ENCODE peak calls at places on chromosome X, in four cellular contexts. One of them, this sample, is unnamed.

GRCh38 chrX:153925739-153926593 is at the start of gene ARHGAP4:
- DNase-seq in activated T-cell treated with anti-CD3 and anti-CD28 coated beads, Interleukin-2, amount 50 U/mL, for 72 hours: peak; percentile 72
- DNase-seq in ELF-1: no peak
- DNase-seq in stimulated activated naive CD4-positive, alpha-beta T cell: peak; percentile 28
- DNase-seq in this sample: no peak

GRCh38 chrX:38561126-38561868 is at the start of gene TSPAN7:
- DNase-seq in activated T-cell treated with anti-CD3 and anti-CD28 coated beads, Interleukin-2, amount 50 U/mL, for 72 hours: peak; percentile 82
- DNase-seq in ELF-1: peak; percentile 84
- DNase-seq in stimulated activated naive CD4-positive, alpha-beta T cell: peak; percentile 79
- DNase-seq in this sample: no peak

GRCh38 chrX:32871636-32872035 is 339.7 kb downstream of the DMD start:
- DNase-seq in activated T-cell treated with anti-CD3 and anti-CD28 coated beads, Interleukin-2, amount 50 U/mL, for 72 hours: no peak
- DNase-seq in ELF-1: no peak
- DNase-seq in stimulated activated naive CD4-positive, alpha-beta T cell: no peak
- DNase-seq in this sample: no peak

GRCh38 chrX:103372886-103373285 is 3.5 kb upstream of the BEX3 start:
- DNase-seq in activated T-cell treated with anti-CD3 and anti-CD28 coated beads, Interleukin-2, amount 50 U/mL, for 72 hours: no peak
- DNase-seq in ELF-1: no peak
- DNase-seq in stimulated activated naive CD4-positive, alpha-beta T cell: no peak
- DNase-seq in this sample: no peak

GRCh38 chrX:23435575-23435974 is 100.9 kb downstream of the PTCHD1 start:
- DNase-seq in activated T-cell treated with anti-CD3 and anti-CD28 coated beads, Interleukin-2, amount 50 U/mL, for 72 hours: no peak
- DNase-seq in ELF-1: no peak
- DNase-seq in stimulated activated naive CD4-positive, alpha-beta T cell: no peak
- DNase-seq in this sample: no peak

GRCh38 chrX:71256051-71256450 is 2.1 kb upstream of the ZMYM3 start:
- DNase-seq in activated T-cell treated with anti-CD3 and anti-CD28 coated beads, Interleukin-2, amount 50 U/mL, for 72 hours: no peak
- DNase-seq in ELF-1: no peak
- DNase-seq in stimulated activated naive CD4-positive, alpha-beta T cell: no peak
- DNase-seq in this sample: no peak

GRCh38 chrX:103586314-103586646 is 965 bp downstream of the TCEAL4 start:
- DNase-seq in activated T-cell treated with anti-CD3 and anti-CD28 coated beads, Interleukin-2, amount 50 U/mL, for 72 hours: no peak
- DNase-seq in ELF-1: no peak
- DNase-seq in stimulated activated naive CD4-positive, alpha-beta T cell: peak; percentile 0
- DNase-seq in this sample: no peak

GRCh38 chrX:19046343-19047215 is 62.7 kb upstream of the PHKA2 start:
- DNase-seq in activated T-cell treated with anti-CD3 and anti-CD28 coated beads, Interleukin-2, amount 50 U/mL, for 72 hours: no peak
- DNase-seq in ELF-1: no peak
- DNase-seq in stimulated activated naive CD4-positive, alpha-beta T cell: no peak
- DNase-seq in this sample: no peak

GRCh38 chrX:1486177-1486576 is 33.5 kb upstream of the ASMTL start:
- DNase-seq in activated T-cell treated with anti-CD3 and anti-CD28 coated beads, Interleukin-2, amount 50 U/mL, for 72 hours: no peak
- DNase-seq in ELF-1: no peak
- DNase-seq in stimulated activated naive CD4-positive, alpha-beta T cell: no peak
- DNase-seq in this sample: no peak

GRCh38 chrX:151030845-151031244 is 47.7 kb downstream of the HMGB3 start:
- DNase-seq in activated T-cell treated with anti-CD3 and anti-CD28 coated beads, Interleukin-2, amount 50 U/mL, for 72 hours: peak; percentile 7
- DNase-seq in ELF-1: no peak
- DNase-seq in stimulated activated naive CD4-positive, alpha-beta T cell: no peak
- DNase-seq in this sample: no peak

GRCh38 chrX:96994088-96994487 is 110.4 kb downstream of the RPA4 start:
- DNase-seq in activated T-cell treated with anti-CD3 and anti-CD28 coated beads, Interleukin-2, amount 50 U/mL, for 72 hours: no peak
- DNase-seq in ELF-1: no peak
- DNase-seq in stimulated activated naive CD4-positive, alpha-beta T cell: no peak
- DNase-seq in this sample: no peak

GRCh38 chrX:133913658-133914388 is 71.6 kb downstream of the GPC3 start:
- DNase-seq in activated T-cell treated with anti-CD3 and anti-CD28 coated beads, Interleukin-2, amount 50 U/mL, for 72 hours: no peak
- DNase-seq in ELF-1: peak; percentile 78
- DNase-seq in stimulated activated naive CD4-positive, alpha-beta T cell: no peak
- DNase-seq in this sample: no peak

GRCh38 chrX:54482839-54483593 is 13.0 kb downstream of the FGD1 start:
- DNase-seq in activated T-cell treated with anti-CD3 and anti-CD28 coated beads, Interleukin-2, amount 50 U/mL, for 72 hours: no peak
- DNase-seq in ELF-1: peak; percentile 41
- DNase-seq in stimulated activated naive CD4-positive, alpha-beta T cell: no peak
- DNase-seq in this sample: no peak

GRCh38 chrX:110086916-110087484 is 84.1 kb downstream of the TMEM164 start:
- DNase-seq in activated T-cell treated with anti-CD3 and anti-CD28 coated beads, Interleukin-2, amount 50 U/mL, for 72 hours: no peak
- DNase-seq in ELF-1: peak; percentile 73
- DNase-seq in stimulated activated naive CD4-positive, alpha-beta T cell: no peak
- DNase-seq in this sample: no peak

GRCh38 chrX:86133761-86134160 is 14.5 kb upstream of the DACH2 start:
- DNase-seq in activated T-cell treated with anti-CD3 and anti-CD28 coated beads, Interleukin-2, amount 50 U/mL, for 72 hours: no peak
- DNase-seq in ELF-1: no peak
- DNase-seq in stimulated activated naive CD4-positive, alpha-beta T cell: no peak
- DNase-seq in this sample: no peak

GRCh38 chrX:35115205-35115604 is 172.6 kb downstream of the FAM47B start:
- DNase-seq in activated T-cell treated with anti-CD3 and anti-CD28 coated beads, Interleukin-2, amount 50 U/mL, for 72 hours: no peak
- DNase-seq in ELF-1: no peak
- DNase-seq in stimulated activated naive CD4-positive, alpha-beta T cell: no peak
- DNase-seq in this sample: no peak

GRCh38 chrX:57573754-57574153 is 18.1 kb upstream of the ZXDB start:
- DNase-seq in activated T-cell treated with anti-CD3 and anti-CD28 coated beads, Interleukin-2, amount 50 U/mL, for 72 hours: peak; percentile 7
- DNase-seq in ELF-1: peak; percentile 74
- DNase-seq in stimulated activated naive CD4-positive, alpha-beta T cell: no peak
- DNase-seq in this sample: no peak

GRCh38 chrX:37818031-37818430 is 29.3 kb downstream of the DYNLT3 start:
- DNase-seq in activated T-cell treated with anti-CD3 and anti-CD28 coated beads, Interleukin-2, amount 50 U/mL, for 72 hours: no peak
- DNase-seq in ELF-1: no peak
- DNase-seq in stimulated activated naive CD4-positive, alpha-beta T cell: no peak
- DNase-seq in this sample: no peak

GRCh38 chrX:46820391-46821100 is 16.3 kb upstream of the RP2 start:
- DNase-seq in activated T-cell treated with anti-CD3 and anti-CD28 coated beads, Interleukin-2, amount 50 U/mL, for 72 hours: no peak
- DNase-seq in ELF-1: peak; percentile 66
- DNase-seq in stimulated activated naive CD4-positive, alpha-beta T cell: no peak
- DNase-seq in this sample: no peak

GRCh38 chrX:42524374-42524773 is 253.6 kb downstream of the PPP1R2C start:
- DNase-seq in activated T-cell treated with anti-CD3 and anti-CD28 coated beads, Interleukin-2, amount 50 U/mL, for 72 hours: no peak
- DNase-seq in ELF-1: no peak
- DNase-seq in stimulated activated naive CD4-positive, alpha-beta T cell: no peak
- DNase-seq in this sample: no peak

GRCh38 chrX:149521438-149521837 is 16.3 kb upstream of the IDS start:
- DNase-seq in activated T-cell treated with anti-CD3 and anti-CD28 coated beads, Interleukin-2, amount 50 U/mL, for 72 hours: no peak
- DNase-seq in ELF-1: no peak
- DNase-seq in stimulated activated naive CD4-positive, alpha-beta T cell: peak; percentile 4
- DNase-seq in this sample: no peak

GRCh38 chrX:75746891-75747639 is 38.0 kb downstream of the MAGEE2 start:
- DNase-seq in activated T-cell treated with anti-CD3 and anti-CD28 coated beads, Interleukin-2, amount 50 U/mL, for 72 hours: peak; percentile 37
- DNase-seq in ELF-1: peak; percentile 52
- DNase-seq in stimulated activated naive CD4-positive, alpha-beta T cell: peak; percentile 9
- DNase-seq in this sample: no peak

GRCh38 chrX:50629774-50630173 is 159.1 kb upstream of the DGKK start:
- DNase-seq in activated T-cell treated with anti-CD3 and anti-CD28 coated beads, Interleukin-2, amount 50 U/mL, for 72 hours: no peak
- DNase-seq in ELF-1: no peak
- DNase-seq in stimulated activated naive CD4-positive, alpha-beta T cell: no peak
- DNase-seq in this sample: no peak

GRCh38 chrX:10620121-10620699 is at the start of gene MID1:
- DNase-seq in activated T-cell treated with anti-CD3 and anti-CD28 coated beads, Interleukin-2, amount 50 U/mL, for 72 hours: peak; percentile 4
- DNase-seq in ELF-1: peak; percentile 94
- DNase-seq in stimulated activated naive CD4-positive, alpha-beta T cell: peak; percentile 0
- DNase-seq in this sample: no peak

GRCh38 chrX:38110231-38110630 is 103.9 kb downstream of the SYTL5 start:
- DNase-seq in activated T-cell treated with anti-CD3 and anti-CD28 coated beads, Interleukin-2, amount 50 U/mL, for 72 hours: no peak
- DNase-seq in ELF-1: no peak
- DNase-seq in stimulated activated naive CD4-positive, alpha-beta T cell: no peak
- DNase-seq in this sample: no peak

GRCh38 chrX:39519213-39519544 is 578.6 kb downstream of the BCOR start:
- DNase-seq in activated T-cell treated with anti-CD3 and anti-CD28 coated beads, Interleukin-2, amount 50 U/mL, for 72 hours: no peak
- DNase-seq in ELF-1: no peak
- DNase-seq in stimulated activated naive CD4-positive, alpha-beta T cell: no peak
- DNase-seq in this sample: no peak

GRCh38 chrX:2224597-2225235 is 276.1 kb downstream of the DHRSX start:
- DNase-seq in activated T-cell treated with anti-CD3 and anti-CD28 coated beads, Interleukin-2, amount 50 U/mL, for 72 hours: no peak
- DNase-seq in ELF-1: no peak
- DNase-seq in stimulated activated naive CD4-positive, alpha-beta T cell: no peak
- DNase-seq in this sample: no peak

GRCh38 chrX:36856849-36857248 is 151.3 kb upstream of the FAM47C start:
- DNase-seq in activated T-cell treated with anti-CD3 and anti-CD28 coated beads, Interleukin-2, amount 50 U/mL, for 72 hours: no peak
- DNase-seq in ELF-1: no peak
- DNase-seq in stimulated activated naive CD4-positive, alpha-beta T cell: no peak
- DNase-seq in this sample: no peak

GRCh38 chrX:144531877-144532276 is 648.0 kb downstream of the UBE2NL start:
- DNase-seq in activated T-cell treated with anti-CD3 and anti-CD28 coated beads, Interleukin-2, amount 50 U/mL, for 72 hours: no peak
- DNase-seq in ELF-1: no peak
- DNase-seq in stimulated activated naive CD4-positive, alpha-beta T cell: no peak
- DNase-seq in this sample: no peak

GRCh38 chrX:69144854-69145253 is 20.4 kb downstream of the PJA1 start:
- DNase-seq in activated T-cell treated with anti-CD3 and anti-CD28 coated beads, Interleukin-2, amount 50 U/mL, for 72 hours: no peak
- DNase-seq in ELF-1: no peak
- DNase-seq in stimulated activated naive CD4-positive, alpha-beta T cell: no peak
- DNase-seq in this sample: no peak

GRCh38 chrX:120463241-120463640 is 5.9 kb downstream of the LAMP2 start:
- DNase-seq in activated T-cell treated with anti-CD3 and anti-CD28 coated beads, Interleukin-2, amount 50 U/mL, for 72 hours: no peak
- DNase-seq in ELF-1: no peak
- DNase-seq in stimulated activated naive CD4-positive, alpha-beta T cell: no peak
- DNase-seq in this sample: no peak

GRCh38 chrX:143121471-143121870 is 95.7 kb downstream of the SPANXN4 start:
- DNase-seq in activated T-cell treated with anti-CD3 and anti-CD28 coated beads, Interleukin-2, amount 50 U/mL, for 72 hours: no peak
- DNase-seq in ELF-1: no peak
- DNase-seq in stimulated activated naive CD4-positive, alpha-beta T cell: no peak
- DNase-seq in this sample: no peak

GRCh38 chrX:153488231-153488914 is 6.4 kb upstream of the BGN start:
- DNase-seq in activated T-cell treated with anti-CD3 and anti-CD28 coated beads, Interleukin-2, amount 50 U/mL, for 72 hours: no peak
- DNase-seq in ELF-1: peak; percentile 52
- DNase-seq in stimulated activated naive CD4-positive, alpha-beta T cell: no peak
- DNase-seq in this sample: no peak

GRCh38 chrX:53294024-53294648 is 12.8 kb upstream of the IQSEC2 start:
- DNase-seq in activated T-cell treated with anti-CD3 and anti-CD28 coated beads, Interleukin-2, amount 50 U/mL, for 72 hours: no peak
- DNase-seq in ELF-1: no peak
- DNase-seq in stimulated activated naive CD4-positive, alpha-beta T cell: no peak
- DNase-seq in this sample: no peak

GRCh38 chrX:141903400-141904155 is at the start of gene MAGEC1:
- DNase-seq in activated T-cell treated with anti-CD3 and anti-CD28 coated beads, Interleukin-2, amount 50 U/mL, for 72 hours: no peak
- DNase-seq in ELF-1: no peak
- DNase-seq in stimulated activated naive CD4-positive, alpha-beta T cell: no peak
- DNase-seq in this sample: no peak

GRCh38 chrX:13473666-13474516 is 95.5 kb upstream of the EGFL6 start:
- DNase-seq in activated T-cell treated with anti-CD3 and anti-CD28 coated beads, Interleukin-2, amount 50 U/mL, for 72 hours: peak; percentile 7
- DNase-seq in ELF-1: no peak
- DNase-seq in stimulated activated naive CD4-positive, alpha-beta T cell: no peak
- DNase-seq in this sample: no peak

GRCh38 chrX:13263560-13264251 is 56.1 kb downstream of the ATXN3L start:
- DNase-seq in activated T-cell treated with anti-CD3 and anti-CD28 coated beads, Interleukin-2, amount 50 U/mL, for 72 hours: no peak
- DNase-seq in ELF-1: no peak
- DNase-seq in stimulated activated naive CD4-positive, alpha-beta T cell: no peak
- DNase-seq in this sample: no peak

GRCh38 chrX:46279214-46279924 is 265.9 kb downstream of the ZNF674 start:
- DNase-seq in activated T-cell treated with anti-CD3 and anti-CD28 coated beads, Interleukin-2, amount 50 U/mL, for 72 hours: no peak
- DNase-seq in ELF-1: no peak
- DNase-seq in stimulated activated naive CD4-positive, alpha-beta T cell: no peak
- DNase-seq in this sample: no peak

GRCh38 chrX:149151805-149152757 is 353.0 kb downstream of the IDS start:
- DNase-seq in activated T-cell treated with anti-CD3 and anti-CD28 coated beads, Interleukin-2, amount 50 U/mL, for 72 hours: no peak
- DNase-seq in ELF-1: no peak
- DNase-seq in stimulated activated naive CD4-positive, alpha-beta T cell: no peak
- DNase-seq in this sample: no peak

GRCh38 chrX:31271615-31272471 is 200.0 kb upstream of the FTHL17 start:
- DNase-seq in activated T-cell treated with anti-CD3 and anti-CD28 coated beads, Interleukin-2, amount 50 U/mL, for 72 hours: no peak
- DNase-seq in ELF-1: no peak
- DNase-seq in stimulated activated naive CD4-positive, alpha-beta T cell: no peak
- DNase-seq in this sample: no peak

This sample was measured in esophagus muscularis mucosa.